ENCODE peak calls at places on chromosomes 13 and 19, in nine cellular contexts. N is AG09319; J is endothelial cell; S is sigmoid colon; K is CD8-positive, alpha-beta T cell; H is tibial artery; P is nephron progenitor cell; Q is mucosa of descending colon; B is Calu3. E is an unnamed sample.

GRCh38 chr13:41111454-41111853 is 21.1 kb downstream of the KBTBD6 start:
- DNase-seq in N (no peak), J (no peak), S (no peak), K (no peak), H (no peak), P (no peak), Q (no peak), B (no peak), E (no peak)

GRCh38 chr19:14775855-14776254 is 2.5 kb downstream of the ADGRE2 start:
- DNase-seq in N (no peak), J (no peak), S (no peak), K (peak; percentile 5), H (no peak), P (no peak), Q (peak; percentile 61), B (no peak), E (no peak)

GRCh38 chr13:19634129-19634740 is 776 bp downstream of the MPHOSPH8 start:
- DNase-seq in N (no peak), J (peak; percentile 14), S (peak; percentile 74), K (peak; percentile 11), H (no peak), P (no peak), Q (no peak), B (no peak), E (no peak)

GRCh38 chr13:113857531-113858195 is 6.2 kb downstream of the GAS6 start:
- DNase-seq in N (no peak), J (no peak), S (no peak), K (no peak), H (peak; percentile 54), P (no peak), Q (no peak), B (no peak), E (no peak)

GRCh38 chr19:35622750-35623149 is 6.1 kb upstream of the RBM42 start:
- DNase-seq in N (no peak), J (no peak), S (no peak), K (no peak), H (no peak), P (no peak), Q (no peak), B (no peak), E (no peak)

GRCh38 chr13:51801631-51802099 is 2.3 kb downstream of the DHRS12 start:
- DNase-seq in N (no peak), J (no peak), S (peak; percentile 92), K (no peak), H (peak; percentile 92), P (no peak), Q (peak; percentile 85), B (peak; percentile 50), E (no peak)

GRCh38 chr13:42000836-42001235 is 39.9 kb upstream of the VWA8 start:
- DNase-seq in N (no peak), J (no peak), S (no peak), K (no peak), H (no peak), P (no peak), Q (no peak), B (no peak), E (no peak)

GRCh38 chr13:40464349-40464748 is 202.1 kb downstream of the FOXO1 start:
- DNase-seq in N (no peak), J (no peak), S (no peak), K (no peak), H (no peak), P (no peak), Q (no peak), B (no peak), E (no peak)

GRCh38 chr19:41904118-41904870 is 21.3 kb downstream of the ARHGEF1 start:
- DNase-seq in N (no peak), J (no peak), S (no peak), K (no peak), H (no peak), P (no peak), Q (peak; percentile 91), B (peak; percentile 91), E (no peak)

GRCh38 chr19:55088543-55089265 is 13.0 kb downstream of the EPS8L1 start:
- DNase-seq in N (no peak), J (peak; percentile 92), S (peak; percentile 86), K (peak; percentile 85), H (no peak), P (peak; percentile 97), Q (peak; percentile 73), B (peak; percentile 93), E (peak; percentile 97)
- TF ChIP-seq CTCF in N (peak; percentile 62), J (peak; percentile 86), S (peak; percentile 43), K (peak; percentile 83), H (peak; percentile 85), P (peak; percentile 92), Q (peak; percentile 74), B (peak; percentile 98), E (peak; percentile 92)

GRCh38 chr13:80251403-80251802 is 89.5 kb downstream of the SPRY2 start:
- DNase-seq in N (no peak), J (no peak), S (no peak), K (no peak), H (no peak), P (no peak), Q (no peak), B (no peak), E (no peak)
- TF ChIP-seq CTCF in N (no peak), J (no peak), S (no peak), K (no peak), H (no peak), P (no peak), Q (no peak), B (no peak), E (no peak)

DNA sequence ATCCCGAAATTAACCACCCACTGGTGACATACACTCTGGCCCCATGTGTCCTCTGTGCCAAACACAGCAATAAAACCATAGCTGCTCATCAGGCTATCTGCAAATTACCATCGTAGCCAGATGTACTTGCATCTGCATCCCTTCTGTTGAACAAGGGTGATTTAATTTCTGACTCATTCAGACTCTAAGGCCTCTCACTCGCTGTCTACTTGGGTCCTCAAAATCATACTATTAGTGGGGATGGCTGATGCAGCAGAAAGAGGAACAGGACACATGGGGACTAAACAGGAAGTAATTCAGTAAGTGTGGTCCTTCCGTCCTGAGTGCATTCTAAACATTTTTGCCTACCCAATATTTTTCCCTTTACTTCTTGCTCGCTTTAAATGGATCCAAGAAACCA is 2275.0 kb upstream of the PCDH20 start:
- DNase-seq in N (no peak), J (no peak), S (no peak), K (no peak), H (no peak), P (no peak), Q (no peak), B (no peak), E (no peak)
- TF ChIP-seq CTCF in N (no peak), J (no peak), S (no peak), K (no peak), H (no peak), P (no peak), Q (no peak), B (no peak), E (no peak)

GRCh38 chr19:55667958-55668357 is 7.1 kb upstream of the EPN1 start:
- DNase-seq in N (no peak), J (no peak), S (no peak), K (no peak), H (no peak), P (no peak), Q (peak; percentile 56), B (peak; percentile 81), E (no peak)

GRCh38 chr19:55669418-55670279 is 5.4 kb upstream of the EPN1 start:
- DNase-seq in N (no peak), J (no peak), S (no peak), K (no peak), H (no peak), P (no peak), Q (peak; percentile 55), B (no peak), E (no peak)

GRCh38 chr19:55667511-55667910 is 7.5 kb upstream of the EPN1 start:
- DNase-seq in N (no peak), J (no peak), S (no peak), K (no peak), H (no peak), P (no peak), Q (no peak), B (no peak), E (no peak)

GRCh38 chr19:55670280-55671053 is 4.6 kb upstream of the EPN1 start:
- DNase-seq in N (no peak), J (peak; percentile 39), S (peak; percentile 85), K (no peak), H (peak; percentile 68), P (no peak), Q (peak; percentile 82), B (no peak), E (no peak)

DNA sequence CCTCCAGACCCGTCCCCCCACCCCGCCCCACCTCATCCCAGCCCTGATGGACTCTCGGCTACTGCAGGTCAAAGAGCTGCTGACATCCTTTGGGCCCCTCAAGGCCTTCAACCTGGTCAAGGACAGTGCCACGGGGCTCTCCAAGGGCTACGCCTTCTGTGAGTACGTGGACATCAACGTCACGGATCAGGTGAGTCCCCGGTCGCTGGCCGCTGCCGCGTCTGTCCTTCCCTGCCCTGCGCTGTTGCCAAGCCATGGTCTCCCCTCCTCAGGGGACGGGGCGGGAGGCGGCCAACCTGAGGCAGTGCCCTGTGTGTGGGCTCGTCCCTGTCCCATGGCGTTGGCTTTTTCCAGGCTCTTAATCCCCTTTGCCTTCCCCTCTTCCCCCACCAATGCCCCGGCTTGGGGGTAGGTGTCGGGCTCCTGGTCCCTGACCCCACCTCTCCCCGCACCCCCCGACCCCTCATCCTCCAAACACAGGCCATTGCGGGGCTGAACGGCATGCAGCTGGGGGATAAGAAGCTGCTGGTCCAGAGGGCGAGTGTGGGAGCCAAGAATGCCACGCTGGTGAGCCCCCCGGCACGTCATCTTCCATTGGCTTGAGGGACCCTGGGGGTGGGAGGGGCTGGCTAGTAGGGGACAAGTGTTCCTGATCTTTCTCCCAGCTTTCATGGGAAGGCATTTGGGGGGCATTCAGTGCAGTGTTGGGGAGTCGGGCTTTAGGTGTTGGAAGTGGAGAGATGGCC is 6.2 kb upstream of the EPN1 start:
- DNase-seq in N (no peak), J (no peak), S (no peak), K (no peak), H (no peak), P (no peak), Q (no peak), B (no peak), E (no peak)
- TF ChIP-seq CTCF in N (no peak), J (no peak), S (no peak), K (no peak), H (no peak), P (no peak), Q (no peak), B (no peak), E (no peak)

DNA sequence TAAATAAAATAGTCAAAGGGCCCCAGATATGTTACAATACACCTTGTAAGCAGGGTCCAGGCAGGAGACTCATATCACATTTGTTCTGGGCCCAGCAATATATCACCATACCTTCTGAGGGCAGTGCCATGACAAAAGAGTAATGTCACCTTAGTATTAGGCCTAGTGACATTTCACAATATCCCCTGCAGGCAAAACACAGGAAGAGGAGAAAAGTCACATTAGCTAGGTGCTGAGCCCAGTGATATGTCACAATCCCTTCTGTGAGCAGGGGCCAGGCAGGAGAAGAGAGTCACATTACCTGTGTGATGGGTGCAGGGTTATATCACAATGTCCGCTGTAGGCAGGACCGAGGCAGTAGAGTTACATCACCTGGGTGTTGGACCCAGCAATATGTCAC is 12.3 kb upstream of the ZNF91 start:
- DNase-seq in N (no peak), J (no peak), S (no peak), K (no peak), H (no peak), P (no peak), Q (no peak), B (no peak), E (no peak)
- TF ChIP-seq CTCF in N (no peak), J (no peak), S (no peak), K (no peak), H (no peak), P (no peak), Q (no peak), B (no peak), E (no peak)